ENCODE peak calls at places on chromosomes 5 and 9, in seven cellular contexts. Z is fibroblast of the conjunctiva; Q is fibroblast of pulmonary artery; W is thyroid gland; J is GM23248; N is Calu3; R is activated CD4-positive, alpha-beta T cell treated with anti-CD3 and anti-CD28 coated beads, Interleukin-2, amount 10 ng/mL, durations not matched to agents 7 days and 5 days. T is an unnamed sample.

GRCh38 chr5:170105643-170106611 is at the start of gene FOXI1:
- DNase-seq in Z (no peak), Q (no peak), W (no peak), J (no peak), N (peak), R (no peak), T (no peak)

GRCh38 chr9:127876764-127877562 is 512 bp downstream of the AK1 start:
- DNase-seq in Z (no peak), Q (peak), W (peak), J (peak), N (no peak), R (no peak), T (no peak)

GRCh38 chr5:148255456-148255855 is 13.1 kb upstream of the SPINK13 start:
- DNase-seq in Z (no peak), Q (no peak), W (no peak), J (no peak), N (no peak), R (no peak), T (no peak)

GRCh38 chr5:42718591-42718990 is 38.0 kb upstream of the CCDC152 start:
- DNase-seq in Z (no peak), Q (peak), W (no peak), J (no peak), N (no peak), R (peak), T (no peak)

GRCh38 chr5:167936944-167937627 is 354.4 kb upstream of the WWC1 start:
- DNase-seq in Z (no peak), Q (no peak), W (no peak), J (no peak), N (no peak), R (no peak), T (no peak)

GRCh38 chr5:124806026-124806856 is 59.8 kb upstream of the ZNF608 start:
- DNase-seq in Z (peak), Q (peak), W (peak), J (peak), N (peak), R (no peak), T (peak)

GRCh38 chr5:45507174-45507573 is 189.0 kb downstream of the HCN1 start:
- DNase-seq in Z (no peak), Q (peak), W (no peak), J (no peak), N (no peak), R (no peak), T (peak)

GRCh38 chr9:121820286-121821005 is 169.0 kb downstream of the DAB2IP start:
- DNase-seq in Z (no peak), Q (no peak), W (no peak), J (no peak), N (no peak), R (no peak), T (no peak)

GRCh38 chr9:130255638-130255930 is 10.0 kb upstream of the HMCN2 start:
- DNase-seq in Z (no peak), Q (no peak), W (no peak), J (no peak), N (no peak), R (no peak), T (no peak)

GRCh38 chr5:76469656-76470290 is 66.7 kb downstream of the IQGAP2 start:
- DNase-seq in Z (no peak), Q (no peak), W (no peak), J (no peak), N (no peak), R (no peak), T (no peak)

GRCh38 chr5:134477462-134478245 is 47.8 kb upstream of the JADE2 start:
- DNase-seq in Z (no peak), Q (no peak), W (no peak), J (peak), N (peak), R (no peak), T (no peak)

GRCh38 chr9:36991516-36992134 is 42.4 kb downstream of the PAX5 start:
- DNase-seq in Z (no peak), Q (peak), W (no peak), J (no peak), N (peak), R (peak), T (no peak)

GRCh38 chr5:158563774-158564390 is 535.8 kb downstream of the EBF1 start:
- DNase-seq in Z (no peak), Q (no peak), W (no peak), J (no peak), N (no peak), R (no peak), T (no peak)

GRCh38 chr5:107887587-107887986 is 216.8 kb upstream of the EFNA5 start:
- DNase-seq in Z (no peak), Q (no peak), W (no peak), J (no peak), N (no peak), R (no peak), T (no peak)

GRCh38 chr5:107396351-107396690 is 274.4 kb downstream of the EFNA5 start:
- DNase-seq in Z (no peak), Q (no peak), W (no peak), J (no peak), N (no peak), R (no peak), T (no peak)